ENCODE peak calls at places on chromosome X, in five cellular contexts. One of them, this sample, is unnamed.

GRCh38 chrX:123993904-123994635 is 32.6 kb downstream of the STAG2 start:
- DNase-seq in neuronal stem cell: no peak
- DNase-seq in HCT116: no peak
- DNase-seq in mesenchymal stem cell: peak
- DNase-seq in OCI-LY7: no peak
- DNase-seq in this sample: no peak

GRCh38 chrX:32448945-32449344 is 762.4 kb downstream of the DMD start:
- DNase-seq in neuronal stem cell: no peak
- DNase-seq in HCT116: no peak
- DNase-seq in OCI-LY7: peak
- DNase-seq in mesenchymal stem cell: no peak
- DNase-seq in this sample: no peak

GRCh38 chrX:110145305-110145704 is 142.4 kb downstream of the TMEM164 start:
- DNase-seq in neuronal stem cell: no peak
- DNase-seq in HCT116: no peak
- DNase-seq in mesenchymal stem cell: no peak
- DNase-seq in OCI-LY7: no peak
- DNase-seq in this sample: no peak

GRCh38 chrX:84118769-84119168 is 69.2 kb downstream of the RPS6KA6 start:
- DNase-seq in HCT116: no peak
- DNase-seq in OCI-LY7: no peak
- DNase-seq in neuronal stem cell: no peak
- DNase-seq in mesenchymal stem cell: no peak
- DNase-seq in this sample: peak

GRCh38 chrX:37454537-37455285 is 105.5 kb downstream of the PRRG1 start:
- DNase-seq in mesenchymal stem cell: no peak
- DNase-seq in neuronal stem cell: no peak
- DNase-seq in HCT116: peak
- DNase-seq in OCI-LY7: no peak
- DNase-seq in this sample: peak

GRCh38 chrX:130079824-130080406 is 30.4 kb downstream of the ELF4 start:
- DNase-seq in neuronal stem cell: peak
- DNase-seq in mesenchymal stem cell: peak
- DNase-seq in HCT116: peak
- DNase-seq in OCI-LY7: peak
- DNase-seq in this sample: peak

GRCh38 chrX:124651031-124651430 is 304.7 kb downstream of the SH2D1A start:
- DNase-seq in OCI-LY7: no peak
- DNase-seq in neuronal stem cell: no peak
- DNase-seq in mesenchymal stem cell: no peak
- DNase-seq in HCT116: no peak
- DNase-seq in this sample: no peak

GRCh38 chrX:111100191-111100590 is 4.2 kb downstream of the PAK3 start:
- DNase-seq in neuronal stem cell: peak
- DNase-seq in HCT116: peak
- DNase-seq in mesenchymal stem cell: peak
- DNase-seq in OCI-LY7: peak
- DNase-seq in this sample: peak

GRCh38 chrX:12971282-12972003 is 3.5 kb upstream of the TMSB4X start:
- DNase-seq in HCT116: no peak
- DNase-seq in neuronal stem cell: no peak
- DNase-seq in mesenchymal stem cell: no peak
- DNase-seq in OCI-LY7: no peak
- DNase-seq in this sample: no peak

GRCh38 chrX:54288277-54288676 is 69.6 kb downstream of the WNK3 start:
- DNase-seq in neuronal stem cell: no peak
- DNase-seq in OCI-LY7: no peak
- DNase-seq in HCT116: no peak
- DNase-seq in mesenchymal stem cell: peak
- DNase-seq in this sample: no peak

GRCh38 chrX:114599903-114600302 is 16.0 kb downstream of the HTR2C start:
- DNase-seq in mesenchymal stem cell: no peak
- DNase-seq in neuronal stem cell: no peak
- DNase-seq in HCT116: no peak
- DNase-seq in OCI-LY7: no peak
- DNase-seq in this sample: no peak

GRCh38 chrX:123424546-123424945 is 240.5 kb downstream of the GRIA3 start:
- DNase-seq in mesenchymal stem cell: peak
- DNase-seq in HCT116: no peak
- DNase-seq in neuronal stem cell: no peak
- DNase-seq in OCI-LY7: no peak
- DNase-seq in this sample: peak

GRCh38 chrX:56803849-56804681 is 75.0 kb downstream of the NBDY start:
- DNase-seq in HCT116: no peak
- DNase-seq in OCI-LY7: no peak
- DNase-seq in mesenchymal stem cell: no peak
- DNase-seq in neuronal stem cell: no peak
- DNase-seq in this sample: no peak

GRCh38 chrX:95703696-95704095 is 980.9 kb upstream of the DIAPH2 start:
- DNase-seq in OCI-LY7: no peak
- DNase-seq in HCT116: no peak
- DNase-seq in neuronal stem cell: no peak
- DNase-seq in mesenchymal stem cell: peak
- DNase-seq in this sample: no peak

GRCh38 chrX:137187540-137187939 is 153.7 kb upstream of the GPR101 start:
- DNase-seq in HCT116: no peak
- DNase-seq in mesenchymal stem cell: no peak
- DNase-seq in neuronal stem cell: no peak
- DNase-seq in OCI-LY7: no peak
- DNase-seq in this sample: no peak

GRCh38 chrX:138897621-138898492 is 186.3 kb upstream of the FGF13 start:
- DNase-seq in OCI-LY7: no peak
- DNase-seq in mesenchymal stem cell: no peak
- DNase-seq in neuronal stem cell: no peak
- DNase-seq in HCT116: no peak
- DNase-seq in this sample: peak

GRCh38 chrX:119763175-119763574 is 4.8 kb downstream of the SOWAHD start:
- DNase-seq in mesenchymal stem cell: peak
- DNase-seq in HCT116: no peak
- DNase-seq in OCI-LY7: no peak
- DNase-seq in neuronal stem cell: no peak
- DNase-seq in this sample: no peak

GRCh38 chrX:30580641-30581040 is 3.1 kb upstream of the TASL start:
- DNase-seq in neuronal stem cell: no peak
- DNase-seq in mesenchymal stem cell: no peak
- DNase-seq in HCT116: no peak
- DNase-seq in OCI-LY7: no peak
- DNase-seq in this sample: no peak

GRCh38 chrX:129908636-129909035 is 2.7 kb downstream of the UTP14A start:
- DNase-seq in neuronal stem cell: no peak
- DNase-seq in HCT116: peak
- DNase-seq in OCI-LY7: no peak
- DNase-seq in mesenchymal stem cell: no peak
- DNase-seq in this sample: peak

GRCh38 chrX:110692876-110693275 is 102.7 kb downstream of the CHRDL1 start:
- DNase-seq in HCT116: no peak
- DNase-seq in OCI-LY7: no peak
- DNase-seq in mesenchymal stem cell: no peak
- DNase-seq in neuronal stem cell: no peak
- DNase-seq in this sample: no peak

GRCh38 chrX:11381464-11381863 is 88.3 kb downstream of the AMELX start:
- DNase-seq in mesenchymal stem cell: peak
- DNase-seq in OCI-LY7: peak
- DNase-seq in neuronal stem cell: peak
- DNase-seq in HCT116: peak
- DNase-seq in this sample: peak

GRCh38 chrX:110373310-110373709 is 14.7 kb downstream of the RTL9 start:
- DNase-seq in OCI-LY7: no peak
- DNase-seq in HCT116: no peak
- DNase-seq in mesenchymal stem cell: no peak
- DNase-seq in neuronal stem cell: no peak
- DNase-seq in this sample: no peak

GRCh38 chrX:48509245-48509590 is 426 bp downstream of the PORCN start:
- DNase-seq in neuronal stem cell: no peak
- DNase-seq in OCI-LY7: no peak
- DNase-seq in HCT116: no peak
- DNase-seq in mesenchymal stem cell: no peak
- DNase-seq in this sample: no peak

GRCh38 chrX:124507276-124507675 is 160.9 kb downstream of the SH2D1A start:
- DNase-seq in HCT116: no peak
- DNase-seq in neuronal stem cell: no peak
- DNase-seq in OCI-LY7: no peak
- DNase-seq in mesenchymal stem cell: peak
- DNase-seq in this sample: peak

GRCh38 chrX:112867570-112867969 is 26.9 kb upstream of the AMOT start:
- DNase-seq in HCT116: peak
- DNase-seq in mesenchymal stem cell: no peak
- DNase-seq in OCI-LY7: peak
- DNase-seq in neuronal stem cell: no peak
- DNase-seq in this sample: no peak

GRCh38 chrX:95629737-95630136 is 1054.9 kb upstream of the DIAPH2 start:
- DNase-seq in HCT116: no peak
- DNase-seq in OCI-LY7: peak
- DNase-seq in neuronal stem cell: peak
- DNase-seq in mesenchymal stem cell: no peak
- DNase-seq in this sample: no peak

GRCh38 chrX:49176421-49177326 is 5.0 kb downstream of the PLP2 start:
- DNase-seq in OCI-LY7: no peak
- DNase-seq in HCT116: no peak
- DNase-seq in mesenchymal stem cell: no peak
- DNase-seq in neuronal stem cell: no peak
- DNase-seq in this sample: no peak

GRCh38 chrX:133482345-133483041 is 67.2 kb upstream of the GPC4 start:
- DNase-seq in HCT116: no peak
- DNase-seq in neuronal stem cell: no peak
- DNase-seq in mesenchymal stem cell: peak
- DNase-seq in OCI-LY7: no peak
- DNase-seq in this sample: peak

GRCh38 chrX:134544189-134544588 is 84.2 kb downstream of the HPRT1 start:
- DNase-seq in neuronal stem cell: no peak
- DNase-seq in OCI-LY7: no peak
- DNase-seq in HCT116: no peak
- DNase-seq in mesenchymal stem cell: no peak
- DNase-seq in this sample: no peak

GRCh38 chrX:134543201-134543797 is 83.3 kb downstream of the HPRT1 start:
- DNase-seq in HCT116: no peak
- DNase-seq in neuronal stem cell: no peak
- DNase-seq in OCI-LY7: no peak
- DNase-seq in mesenchymal stem cell: peak
- DNase-seq in this sample: peak

GRCh38 chrX:134544614-134545255 is 84.8 kb downstream of the HPRT1 start:
- DNase-seq in OCI-LY7: no peak
- DNase-seq in HCT116: no peak
- DNase-seq in neuronal stem cell: no peak
- DNase-seq in mesenchymal stem cell: no peak
- DNase-seq in this sample: no peak

GRCh38 chrX:134545524-134545923 is 85.6 kb downstream of the HPRT1 start:
- DNase-seq in neuronal stem cell: no peak
- DNase-seq in mesenchymal stem cell: no peak
- DNase-seq in OCI-LY7: no peak
- DNase-seq in HCT116: no peak
- DNase-seq in this sample: no peak

GRCh38 chrX:134542485-134542884 is 82.5 kb downstream of the HPRT1 start:
- DNase-seq in mesenchymal stem cell: peak
- DNase-seq in neuronal stem cell: no peak
- DNase-seq in OCI-LY7: peak
- DNase-seq in HCT116: no peak
- DNase-seq in this sample: peak
- H2AFZ ChIP-seq in mesenchymal stem cell: no peak
- H2AFZ ChIP-seq in neuronal stem cell: peak
- H2AFZ ChIP-seq in OCI-LY7: peak
- H2AFZ ChIP-seq in HCT116: no peak
- H2AFZ ChIP-seq in this sample: no peak

DNA sequence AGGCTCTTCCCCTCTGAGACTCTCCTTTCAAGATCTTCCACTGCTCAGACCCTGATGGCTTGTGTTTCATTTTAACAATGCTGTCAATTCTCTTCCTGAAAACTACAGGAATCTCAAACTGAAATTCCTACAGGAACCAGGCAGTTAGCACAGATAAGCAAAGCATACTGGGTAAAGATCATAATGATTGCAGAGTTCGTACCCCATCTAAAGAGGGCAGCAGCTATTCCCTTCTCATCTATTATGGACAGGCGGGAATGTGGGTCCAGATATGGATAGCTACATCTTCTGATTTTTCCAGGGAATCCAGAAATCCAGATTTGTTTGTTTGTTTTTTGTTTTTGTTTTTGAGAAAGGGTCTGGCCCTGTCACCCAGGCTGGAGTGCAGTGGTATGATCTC is 83.8 kb downstream of the STARD8 start:
- DNase-seq in OCI-LY7: no peak
- DNase-seq in HCT116: no peak
- DNase-seq in mesenchymal stem cell: no peak
- DNase-seq in neuronal stem cell: no peak
- DNase-seq in this sample: no peak
- H2AFZ ChIP-seq in OCI-LY7: no peak
- H2AFZ ChIP-seq in HCT116: no peak
- H2AFZ ChIP-seq in mesenchymal stem cell: no peak
- H2AFZ ChIP-seq in neuronal stem cell: no peak
- H2AFZ ChIP-seq in this sample: no peak

GRCh38 chrX:118182050-118182449 is 65.4 kb upstream of the KLHL13 start:
- DNase-seq in HCT116: no peak
- DNase-seq in mesenchymal stem cell: no peak
- DNase-seq in neuronal stem cell: no peak
- DNase-seq in OCI-LY7: no peak
- DNase-seq in this sample: no peak
- H2AFZ ChIP-seq in HCT116: no peak
- H2AFZ ChIP-seq in mesenchymal stem cell: no peak
- H2AFZ ChIP-seq in neuronal stem cell: no peak
- H2AFZ ChIP-seq in OCI-LY7: no peak
- H2AFZ ChIP-seq in this sample: no peak

DNA sequence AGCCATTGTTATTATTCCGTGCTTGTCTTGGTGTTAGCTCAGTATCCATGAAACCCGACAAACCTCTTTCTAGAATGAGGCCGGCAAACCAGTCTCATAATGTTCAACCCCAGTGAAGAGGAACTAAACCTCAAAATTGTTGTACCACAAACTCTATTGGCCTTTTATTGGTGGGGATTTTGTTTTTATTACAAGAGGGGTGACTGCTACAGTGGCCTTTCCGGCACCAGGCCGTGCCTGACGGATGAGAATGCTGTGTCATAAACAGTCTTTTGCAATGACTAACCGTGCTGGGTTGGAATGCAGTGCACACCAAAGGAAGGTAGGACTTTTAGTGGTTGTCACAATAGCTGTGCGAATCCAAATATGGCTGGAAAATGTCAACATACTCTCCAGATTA is 60.8 kb downstream of the SHROOM2 start:
- DNase-seq in OCI-LY7: no peak
- DNase-seq in mesenchymal stem cell: peak
- DNase-seq in HCT116: no peak
- DNase-seq in neuronal stem cell: no peak
- DNase-seq in this sample: peak
- H2AFZ ChIP-seq in OCI-LY7: no peak
- H2AFZ ChIP-seq in mesenchymal stem cell: no peak
- H2AFZ ChIP-seq in HCT116: no peak
- H2AFZ ChIP-seq in neuronal stem cell: no peak
- H2AFZ ChIP-seq in this sample: peak

GRCh38 chrX:69137911-69138310 is 27.3 kb downstream of the PJA1 start:
- DNase-seq in neuronal stem cell: no peak
- DNase-seq in OCI-LY7: no peak
- DNase-seq in mesenchymal stem cell: no peak
- DNase-seq in HCT116: no peak
- DNase-seq in this sample: no peak
- H2AFZ ChIP-seq in neuronal stem cell: no peak
- H2AFZ ChIP-seq in OCI-LY7: no peak
- H2AFZ ChIP-seq in mesenchymal stem cell: no peak
- H2AFZ ChIP-seq in HCT116: no peak
- H2AFZ ChIP-seq in this sample: no peak